ENCODE peak calls at places on chromosome 15, in ten cellular contexts. J is body of pancreas, U is IMR-90, B is HCT116, G is A549, O is transverse colon, N is uterus, Q is adrenal gland, F is upper lobe of left lung, X is heart left ventricle. W is an unnamed sample.

GRCh38 chr15:23073890-23074631 is 34.7 kb upstream of the TUBGCP5 start:
- DNase-seq in G (no peak), J (peak; percentile 66), O (peak; percentile 14), B (no peak), F (peak; percentile 58), N (no peak), X (no peak), Q (no peak), U (no peak), W (no peak)

GRCh38 chr15:66580643-66581042 is 14.8 kb upstream of the LCTL start:
- DNase-seq in Q (no peak), X (peak; percentile 40), J (no peak), N (no peak), O (no peak), G (no peak), B (no peak), U (peak; percentile 34), F (no peak), W (no peak)

GRCh38 chr15:23602124-23602523 is 36.6 kb downstream of the MKRN3 start:
- DNase-seq in G (no peak), O (no peak), U (no peak), Q (no peak), B (no peak), N (no peak), X (no peak), F (no peak), J (no peak), W (no peak)

GRCh38 chr15:84586641-84587160 is 14.1 kb upstream of the ZSCAN2 start:
- DNase-seq in O (no peak), B (no peak), J (no peak), G (no peak), U (peak; percentile 36), X (no peak), Q (no peak), N (no peak), F (no peak), W (no peak)

GRCh38 chr15:88564741-88565140 is 18.3 kb upstream of the DET1 start:
- DNase-seq in O (no peak), G (no peak), F (no peak), Q (no peak), N (no peak), X (no peak), B (no peak), U (no peak), J (no peak), W (no peak)

GRCh38 chr15:25437751-25438600 is 848 bp downstream of the UBE3A start:
- DNase-seq in N (peak; percentile 28), B (peak; percentile 3), F (peak; percentile 94), Q (peak; percentile 63), O (peak; percentile 58), U (peak; percentile 40), X (peak; percentile 70), G (peak; percentile 42), J (peak; percentile 58), W (peak; percentile 20)

GRCh38 chr15:82651708-82652107 is 4.5 kb upstream of the CPEB1 start:
- DNase-seq in U (no peak), N (no peak), B (no peak), F (no peak), X (no peak), O (no peak), J (no peak), Q (no peak), G (no peak), W (no peak)

GRCh38 chr15:60555814-60556213 is 76.9 kb upstream of the ICE2 start:
- DNase-seq in F (no peak), G (no peak), U (no peak), O (no peak), B (no peak), N (no peak), X (no peak), J (no peak), Q (no peak), W (no peak)

GRCh38 chr15:68326711-68327412 is 49.3 kb downstream of the FEM1B start:
- DNase-seq in O (no peak), B (no peak), N (no peak), U (no peak), G (no peak), X (no peak), Q (no peak), J (no peak), F (no peak), W (no peak)

GRCh38 chr15:58537480-58537879 is 105.7 kb downstream of the LIPC start:
- DNase-seq in J (no peak), G (no peak), F (no peak), O (no peak), B (no peak), N (no peak), X (no peak), U (no peak), Q (no peak), W (no peak)

GRCh38 chr15:69729167-69729748 is 276.6 kb downstream of the RPLP1 start:
- DNase-seq in X (peak; percentile 36), G (no peak), Q (peak; percentile 72), B (peak; percentile 18), O (peak; percentile 69), J (peak; percentile 58), F (no peak), N (no peak), U (peak; percentile 8), W (peak; percentile 45)

GRCh38 chr15:99151156-99151555 is 46.3 kb downstream of the SYNM start:
- DNase-seq in J (no peak), F (no peak), B (no peak), X (no peak), N (no peak), G (no peak), Q (no peak), U (no peak), O (no peak), W (no peak)

DNA sequence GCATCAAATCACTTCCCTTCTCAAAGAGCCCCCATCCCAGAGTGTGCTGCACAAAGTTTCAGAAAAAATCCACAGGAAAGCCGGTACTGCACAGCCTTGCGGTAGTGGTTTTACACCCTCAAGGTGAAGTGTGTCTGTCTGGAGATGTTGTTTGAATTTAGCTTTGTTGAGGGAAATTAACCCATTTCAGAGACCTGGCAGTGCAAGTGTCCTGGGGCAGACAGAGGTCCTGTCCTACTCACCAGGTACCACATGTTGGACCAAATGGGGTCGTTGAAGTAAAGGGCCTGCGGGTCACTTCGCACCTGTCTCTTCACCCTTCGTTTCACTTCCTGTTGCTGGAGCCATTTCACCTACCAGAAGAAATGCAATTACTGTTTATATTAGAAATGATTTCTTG is 57.8 kb downstream of the PCSK6 start:
- DNase-seq in X (no peak), Q (no peak), O (no peak), B (no peak), F (no peak), U (no peak), N (no peak), J (no peak), G (no peak), W (no peak)
- TF ChIP-seq POLR2A in X (no peak), Q (no peak), O (no peak), B (no peak), F (no peak), U (no peak), N (no peak), J (no peak), G (no peak), W (no peak)

GRCh38 chr15:85692873-85693272 is 101.9 kb downstream of the KLHL25 start:
- DNase-seq in O (peak; percentile 51), F (no peak), B (no peak), J (no peak), X (no peak), U (no peak), N (no peak), Q (no peak), G (no peak), W (no peak)
- TF ChIP-seq POLR2A in O (peak; percentile 51), F (no peak), B (no peak), J (no peak), X (no peak), U (no peak), N (no peak), Q (no peak), G (no peak), W (no peak)

GRCh38 chr15:65278480-65278879 is 8.2 kb downstream of the PARP16 start:
- DNase-seq in J (no peak), Q (no peak), U (no peak), G (no peak), X (no peak), O (no peak), N (no peak), F (no peak), B (no peak), W (no peak)
- TF ChIP-seq POLR2A in J (no peak), Q (no peak), U (no peak), G (no peak), X (no peak), O (no peak), N (no peak), F (no peak), B (no peak), W (no peak)

GRCh38 chr15:75452364-75452967 is 976 bp upstream of the SIN3A start:
- DNase-seq in F (peak; percentile 86), X (peak; percentile 85), O (peak; percentile 92), Q (peak; percentile 88), N (peak; percentile 90), G (peak; percentile 89), J (peak; percentile 90), B (peak; percentile 62), U (peak; percentile 70), W (peak; percentile 37)

GRCh38 chr15:75451202-75451673 is 252 bp downstream of the SIN3A start:
- DNase-seq in Q (no peak), O (no peak), U (no peak), X (no peak), N (no peak), B (no peak), G (no peak), F (peak; percentile 94), J (no peak), W (no peak)

GRCh38 chr15:75449585-75450306 is 1.7 kb downstream of the SIN3A start:
- DNase-seq in J (no peak), O (no peak), G (no peak), U (no peak), N (peak; percentile 23), Q (peak; percentile 40), B (no peak), X (no peak), F (no peak), W (no peak)

GRCh38 chr15:75451674-75452363 is at the start of gene SIN3A:
- DNase-seq in J (peak; percentile 99), N (peak; percentile 100), Q (peak; percentile 100), X (peak; percentile 99), B (peak; percentile 100), O (peak; percentile 99), U (peak; percentile 100), F (peak; percentile 99), G (peak; percentile 100), W (peak; percentile 65)

DNA sequence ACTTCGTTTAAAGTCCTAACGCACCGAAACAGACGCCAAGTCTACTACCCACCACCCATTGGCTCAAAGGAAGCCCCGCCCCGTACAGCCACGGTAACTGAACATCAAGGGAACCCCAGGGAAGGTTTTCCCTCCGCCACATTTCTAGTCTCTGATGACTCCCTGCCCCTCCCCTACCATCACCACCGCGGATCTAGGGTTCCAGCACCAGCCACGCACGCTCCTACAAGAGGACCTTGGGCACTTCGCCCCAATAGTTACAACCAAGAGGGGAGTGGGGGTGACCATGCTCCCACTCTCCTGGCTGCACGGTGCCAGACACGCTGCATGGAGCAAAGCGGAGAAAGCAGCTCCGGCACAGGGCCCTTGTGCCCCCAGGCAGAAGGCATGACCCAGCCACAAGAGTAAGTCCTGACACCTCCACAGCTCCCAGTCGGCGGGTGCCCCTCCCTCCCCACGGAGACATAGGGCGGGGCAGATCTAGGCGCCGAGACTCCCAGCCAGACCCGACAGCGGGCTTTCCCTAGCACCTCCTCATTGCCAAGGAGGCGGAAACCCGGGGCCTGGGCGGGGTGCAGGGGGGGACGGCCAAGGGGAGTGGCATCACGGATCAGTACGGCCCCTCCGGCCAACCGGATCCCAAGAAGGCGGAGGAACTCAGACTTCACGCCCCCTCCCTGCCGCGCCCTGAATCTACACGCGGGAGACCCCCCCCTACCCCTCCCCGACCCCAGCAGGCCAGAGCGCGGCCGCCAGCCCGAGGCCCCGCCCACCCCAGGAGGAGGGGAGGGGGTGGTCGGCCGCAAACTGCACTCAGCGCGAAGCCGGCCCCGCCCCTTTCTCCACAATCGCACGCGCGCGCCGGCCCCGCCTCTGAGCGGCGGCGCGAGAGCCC is 936 bp downstream of the SIN3A start:
- DNase-seq in X (peak; percentile 97), G (peak; percentile 99), J (peak; percentile 96), F (peak; percentile 97), Q (peak; percentile 98), O (peak; percentile 98), N (peak; percentile 98), B (peak; percentile 92), U (peak; percentile 96), W (peak; percentile 66)
- TF ChIP-seq POLR2A in X (no peak), G (no peak), J (peak; percentile 35), F (peak; percentile 10), Q (peak; percentile 54), O (peak; percentile 33), N (no peak), B (no peak), U (peak; percentile 13), W (no peak)